ENCODE peak calls at places on chromosome 17, in six cellular contexts. E is SK-N-SH, V is mesendoderm, K is Panc1, A is tibial artery, U is heart left ventricle. L is an unnamed sample. For H3K36me3 and H3K27me3, the result is how much of the 10 kb centered on the place peaks cover.

GRCh38 chr17:7340179-7340578 is 3.9 kb downstream of the ACAP1 start:
- DNase-seq in E (no peak), V (no peak), K (no peak), A (no peak), U (no peak), L (no peak)

GRCh38 chr17:49741692-49742076 is 22.2 kb downstream of the FAM117A start:
- DNase-seq in E (no peak), V (no peak), K (no peak), A (no peak), U (no peak), L (no peak)

GRCh38 chr17:69539274-69539673 is 124.8 kb downstream of the MAP2K6 start:
- DNase-seq in E (no peak), V (no peak), K (no peak), A (no peak), U (no peak), L (no peak)

GRCh38 chr17:77698903-77699615 is 259.4 kb upstream of the TNRC6C start:
- DNase-seq in E (no peak), V (no peak), K (no peak), A (no peak), U (no peak), L (no peak)

GRCh38 chr17:7652659-7653343 is 2.1 kb downstream of the ATP1B2 start:
- DNase-seq in E (no peak), V (no peak), K (no peak), A (no peak), U (no peak), L (peak)

GRCh38 chr17:1058423-1059130 is 61.6 kb downstream of the TIMM22 start:
- DNase-seq in E (peak), V (peak), K (no peak), A (no peak), U (peak), L (peak)

GRCh38 chr17:49851387-49852291 is 3.8 kb upstream of the TAC4 start:
- DNase-seq in E (peak), V (peak), K (no peak), A (peak), U (peak), L (peak)

GRCh38 chr17:8143581-8144400 is 8.4 kb downstream of the PER1 start:
- DNase-seq in E (no peak), V (no peak), K (no peak), A (peak), U (no peak), L (no peak)

GRCh38 chr17:60577147-60577925 is 22.7 kb upstream of the PPM1D start:
- DNase-seq in E (peak), V (no peak), K (no peak), A (peak), U (peak), L (peak)

GRCh38 chr17:77746901-77747620 is 211.4 kb upstream of the TNRC6C start:
- DNase-seq in E (no peak), V (no peak), K (no peak), A (no peak), U (no peak), L (peak)

GRCh38 chr17:9472094-9472493 is 103.5 kb downstream of the STX8 start:
- DNase-seq in E (no peak), V (no peak), K (no peak), A (no peak), U (no peak), L (no peak)

GRCh38 chr17:48555616-48556533 is 11.0 kb upstream of the HOXB2 start:
- DNase-seq in E (no peak), V (no peak), K (no peak), A (no peak), U (no peak), L (peak)

GRCh38 chr17:1796800-1797199 is 32.9 kb downstream of the SMYD4 start:
- DNase-seq in E (no peak), V (no peak), K (no peak), A (no peak), U (no peak), L (no peak)

GRCh38 chr17:65099941-65100315 is 37.2 kb upstream of the RGS9 start:
- DNase-seq in E (no peak), V (no peak), K (peak), A (peak), U (peak), L (peak)

GRCh38 chr17:50660042-50660886 is 25.6 kb downstream of the ABCC3 start:
- DNase-seq in E (peak), V (no peak), K (no peak), A (peak), U (peak), L (no peak)

GRCh38 chr17:74875970-74876593 is 3.3 kb upstream of the FDXR start:
- DNase-seq in E (no peak), V (peak), K (no peak), A (no peak), U (no peak), L (peak)

DNA sequence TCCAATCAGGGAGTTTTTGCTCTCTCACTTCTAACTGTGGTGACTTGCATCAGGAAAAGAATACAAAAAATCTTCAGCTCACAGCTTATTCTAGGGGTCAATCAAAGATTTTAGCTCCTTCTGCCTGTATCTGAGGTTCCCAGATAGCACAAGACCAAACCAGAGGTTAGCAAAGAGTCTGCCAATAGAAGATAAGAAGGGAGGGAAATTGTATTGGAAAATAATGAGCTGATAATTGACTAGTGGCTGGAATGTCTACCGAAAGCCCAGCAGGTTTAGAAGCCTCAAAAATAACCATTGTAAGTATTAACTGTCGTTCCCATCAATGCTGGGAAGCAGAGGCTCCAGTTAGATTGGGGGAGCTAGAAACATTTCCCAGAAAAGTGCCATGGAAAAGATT is 26.3 kb downstream of the HS3ST3A1 start:
- DNase-seq in E (no peak), V (peak), K (no peak), A (no peak), U (no peak), L (no peak)
- H3K4me3 ChIP-seq in E (no peak), V (no peak), K (no peak), A (no peak), U (no peak), L (no peak)

GRCh38 chr17:41287050-41287449 is 11.6 kb downstream of the KRTAP9-7 start:
- DNase-seq in E (no peak), V (no peak), K (no peak), A (no peak), U (no peak), L (no peak)
- H3K36me3 ChIP-seq in E (under half), V (under half), K (under half), A (under half), U (under half), L (under half)

GRCh38 chr17:31517524-31517923 is 126.0 kb downstream of the RAB11FIP4 start:
- DNase-seq in E (peak), V (peak), K (no peak), A (no peak), U (no peak), L (peak)
- H3K27me3 ChIP-seq in E (under half), V (under half), K (under half), A (under half), U (under half), L (under half)

GRCh38 chr17:38428643-38429371 is 543 bp downstream of the ARHGAP23 start:
- DNase-seq in E (peak), V (no peak), K (no peak), A (peak), U (peak), L (peak)
- H3K4me3 ChIP-seq in E (peak), V (peak), K (peak), A (peak), U (peak), L (peak)